ENCODE peak calls at places on chromosomes 5 and 9, in six cellular contexts. V, W, F, T, E and S are unnamed samples.

GRCh38 chr5:1391691-1392090 is 46.8 kb upstream of the CLPTM1L start:
- DNase-seq in W (no peak), V (no peak), F (no peak), T (no peak), E (no peak), S (no peak)

GRCh38 chr5:135830384-135831275 is 3.8 kb upstream of the SLC25A48 start:
- DNase-seq in W (no peak), T (no peak), V (no peak), E (no peak), F (no peak), S (no peak)

GRCh38 chr5:109191153-109191558 is 218.6 kb downstream of the PJA2 start:
- DNase-seq in F (peak; percentile 47), V (peak; percentile 12), E (no peak), T (no peak), W (no peak), S (peak; percentile 21)

GRCh38 chr5:67063791-67064190 is 132.8 kb downstream of the CD180 start:
- DNase-seq in T (no peak), V (no peak), W (no peak), E (no peak), F (peak; percentile 48), S (no peak)

GRCh38 chr5:146428658-146429057 is 18.5 kb upstream of the TCERG1 start:
- DNase-seq in V (peak; percentile 49), F (no peak), T (no peak), W (no peak), E (no peak), S (no peak)

GRCh38 chr5:174724484-174725260 is at the start of gene MSX2:
- DNase-seq in V (peak; percentile 68), W (no peak), T (no peak), F (peak; percentile 64), E (peak; percentile 90), S (peak; percentile 23)

GRCh38 chr9:15306068-15306756 is 804 bp downstream of the TTC39B start:
- DNase-seq in E (peak; percentile 20), V (peak; percentile 48), T (peak; percentile 25), W (peak; percentile 59), F (peak; percentile 13), S (no peak)

GRCh38 chr5:133746834-133747233 is 134.5 kb upstream of the FSTL4 start:
- DNase-seq in E (no peak), F (peak; percentile 31), T (no peak), W (no peak), V (no peak), S (no peak)

GRCh38 chr5:25448190-25448621 is 803.4 kb upstream of the CDH10 start:
- DNase-seq in W (no peak), E (no peak), T (no peak), F (no peak), V (no peak), S (no peak)

GRCh38 chr9:88791105-88791805 is 200.0 kb upstream of the S1PR3 start:
- DNase-seq in T (no peak), F (peak; percentile 10), E (no peak), W (no peak), V (peak; percentile 71), S (no peak)

GRCh38 chr9:30197954-30198353 is 2186.5 kb upstream of the ACO1 start:
- DNase-seq in F (peak; percentile 17), T (no peak), W (no peak), V (peak; percentile 20), E (no peak), S (no peak)

GRCh38 chr5:124007675-124008398 is 495.9 kb downstream of the CSNK1G3 start:
- DNase-seq in E (no peak), T (no peak), W (no peak), F (no peak), V (no peak), S (no peak)

GRCh38 chr5:14217587-14217986 is 74.4 kb downstream of the TRIO start:
- DNase-seq in E (no peak), F (no peak), T (no peak), W (no peak), V (no peak), S (no peak)

GRCh38 chr9:126953089-126953809 is 38.7 kb downstream of the RALGPS1 start:
- DNase-seq in V (no peak), W (no peak), F (no peak), E (no peak), T (no peak), S (no peak)

GRCh38 chr5:148962200-148962550 is 100.7 kb downstream of the SH3TC2 start:
- DNase-seq in F (no peak), V (no peak), E (no peak), W (no peak), T (no peak), S (no peak)

GRCh38 chr5:133467325-133467700 is 145.0 kb downstream of the FSTL4 start:
- DNase-seq in E (no peak), T (no peak), F (no peak), V (no peak), W (no peak), S (no peak)

GRCh38 chr9:117097761-117098160 is 317.1 kb downstream of the ASTN2 start:
- DNase-seq in E (no peak), W (no peak), F (no peak), V (peak; percentile 68), T (no peak), S (no peak)

GRCh38 chr5:107951322-107951721 is 280.6 kb upstream of the EFNA5 start:
- DNase-seq in T (no peak), F (no peak), E (no peak), V (no peak), W (no peak), S (no peak)

GRCh38 chr5:38757451-38758245 is 88.2 kb upstream of the OSMR start:
- DNase-seq in E (no peak), T (no peak), F (no peak), W (no peak), V (no peak), S (no peak)

GRCh38 chr5:124538931-124539330 is 207.5 kb downstream of the ZNF608 start:
- DNase-seq in F (no peak), W (no peak), E (no peak), V (no peak), T (no peak), S (no peak)